ENCODE peak calls at places on chromosomes 11 and 22, in nine cellular contexts. F is T-helper 1 cell; Y is adrenal gland; I is Daoy; H is GM12891; C is HCEC 1CT; W is aorta; M is HTR-8/SVneo; L is CD8-positive, alpha-beta memory T cell. N is an unnamed sample.

GRCh38 chr22:23911318-23911980 is 17.3 kb downstream of the MIF start:
- DNase-seq in I (no peak), H (no peak), F (no peak), W (no peak), Y (peak), L (no peak), C (no peak), M (no peak), N (no peak)

GRCh38 chr22:38062782-38063181 is 5.6 kb downstream of the PICK1 start:
- DNase-seq in F (no peak), I (no peak), Y (peak), H (no peak), C (no peak), W (no peak), L (no peak), M (no peak), N (no peak)

GRCh38 chr11:71117311-71117710 is 135.1 kb downstream of the SHANK2 start:
- DNase-seq in Y (no peak), H (no peak), W (no peak), F (no peak), C (no peak), M (no peak), I (no peak), L (no peak), N (no peak)

GRCh38 chr22:45638834-45639746 is 32.5 kb upstream of the ATXN10 start:
- DNase-seq in H (no peak), M (peak), I (peak), C (peak), W (peak), L (no peak), F (no peak), Y (peak), N (peak)

GRCh38 chr11:32391965-32392553 is 43.3 kb downstream of the WT1 start:
- DNase-seq in M (peak), L (no peak), W (no peak), H (no peak), Y (no peak), C (peak), F (no peak), I (peak), N (peak)

GRCh38 chr11:35796542-35796941 is 134.0 kb downstream of the TRIM44 start:
- DNase-seq in W (no peak), C (peak), F (no peak), I (peak), H (no peak), L (no peak), Y (no peak), M (peak), N (no peak)

GRCh38 chr11:8989411-8989810 is 14.4 kb downstream of the NRIP3 start:
- DNase-seq in M (peak), C (peak), F (no peak), H (no peak), Y (no peak), L (no peak), W (no peak), I (peak), N (peak)

GRCh38 chr11:11446562-11446961 is 93.5 kb upstream of the CSNK2A3 start:
- DNase-seq in Y (no peak), M (no peak), L (no peak), C (no peak), W (no peak), H (no peak), F (no peak), I (no peak), N (no peak)

GRCh38 chr11:125452125-125452470 is 44.0 kb downstream of the FEZ1 start:
- DNase-seq in C (no peak), H (no peak), L (no peak), I (no peak), F (no peak), Y (no peak), M (no peak), W (no peak), N (no peak)

GRCh38 chr11:119699227-119699626 is 29.8 kb downstream of the NECTIN1 start:
- DNase-seq in H (no peak), I (no peak), L (no peak), F (no peak), M (no peak), Y (peak), W (peak), C (no peak), N (peak)